ENCODE peak calls at places on chromosomes 1 and 21, in six cellular contexts. One of them, this sample, is unnamed. For H3K27me3, the result is how much of the 10 kb centered on the place peaks cover.

GRCh38 chr1:10438677-10439163 is 8.5 kb downstream of the CENPS start:
- DNase-seq in SK-N-SH: no peak
- DNase-seq in K562: no peak
- DNase-seq in HepG2: peak
- DNase-seq in GM12878: no peak
- DNase-seq in H1: no peak
- DNase-seq in this sample: peak

GRCh38 chr1:193408782-193409293 is 222.4 kb upstream of the B3GALT2 start:
- DNase-seq in HepG2: no peak
- DNase-seq in K562: peak
- DNase-seq in H1: no peak
- DNase-seq in SK-N-SH: no peak
- DNase-seq in GM12878: no peak
- DNase-seq in this sample: peak

GRCh38 chr1:184759097-184759496 is 4.4 kb upstream of the EDEM3 start:
- DNase-seq in GM12878: no peak
- DNase-seq in K562: no peak
- DNase-seq in HepG2: peak
- DNase-seq in SK-N-SH: no peak
- DNase-seq in H1: no peak
- DNase-seq in this sample: no peak

GRCh38 chr1:41416081-41416480 is 54.8 kb downstream of the FOXO6 start:
- DNase-seq in K562: no peak
- DNase-seq in SK-N-SH: no peak
- DNase-seq in GM12878: no peak
- DNase-seq in HepG2: no peak
- DNase-seq in H1: no peak
- DNase-seq in this sample: no peak

GRCh38 chr1:21779613-21780521 is 3.1 kb downstream of the USP48 start:
- DNase-seq in K562: peak
- DNase-seq in SK-N-SH: peak
- DNase-seq in HepG2: no peak
- DNase-seq in H1: no peak
- DNase-seq in GM12878: peak
- DNase-seq in this sample: no peak

GRCh38 chr1:116982319-116983004 is 19.1 kb upstream of the CD101 start:
- DNase-seq in HepG2: peak
- DNase-seq in K562: no peak
- DNase-seq in H1: peak
- DNase-seq in SK-N-SH: no peak
- DNase-seq in GM12878: no peak
- DNase-seq in this sample: no peak

GRCh38 chr1:171852273-171852672 is 11.0 kb downstream of the DNM3 start:
- DNase-seq in SK-N-SH: no peak
- DNase-seq in GM12878: no peak
- DNase-seq in K562: no peak
- DNase-seq in HepG2: no peak
- DNase-seq in H1: no peak
- DNase-seq in this sample: peak

GRCh38 chr21:29164330-29164942 is 34.0 kb downstream of the MAP3K7CL start:
- DNase-seq in HepG2: peak
- DNase-seq in K562: peak
- DNase-seq in SK-N-SH: peak
- DNase-seq in GM12878: no peak
- DNase-seq in H1: no peak
- DNase-seq in this sample: peak

DNA sequence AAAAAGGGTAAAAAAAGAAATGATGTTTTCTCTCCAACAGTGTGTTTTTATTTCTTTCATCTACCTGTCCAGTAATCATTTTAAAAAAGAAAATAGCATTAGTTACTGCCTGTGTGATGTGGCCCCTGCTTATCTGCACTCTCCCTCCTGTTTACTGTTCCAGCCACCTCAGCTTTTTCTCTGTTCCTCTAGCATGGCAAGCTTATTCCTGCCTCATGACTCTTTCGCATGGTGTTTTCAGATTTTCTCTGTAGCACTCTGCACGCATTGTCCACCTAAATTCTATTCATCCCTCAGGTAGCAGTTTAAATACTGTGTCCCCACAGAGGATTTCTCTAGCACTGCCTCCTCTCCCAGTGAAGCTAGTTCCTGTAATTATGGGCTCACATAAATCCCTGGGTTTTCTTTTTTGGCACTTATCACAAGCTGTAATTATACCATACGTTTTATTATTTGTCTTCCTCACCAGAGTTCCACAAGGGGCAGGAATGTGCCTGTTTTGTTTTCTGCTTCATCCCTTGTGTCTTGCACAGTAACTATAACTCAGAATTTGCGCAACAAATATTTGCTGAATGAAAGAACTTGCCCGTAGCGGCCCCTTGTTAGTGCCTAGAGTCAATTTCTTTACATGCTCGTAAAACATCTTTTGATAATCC is 51.4 kb upstream of the LRIG2 start:
- DNase-seq in HepG2: peak
- DNase-seq in SK-N-SH: no peak
- DNase-seq in K562: no peak
- DNase-seq in GM12878: no peak
- DNase-seq in H1: no peak
- DNase-seq in this sample: no peak
- TF ChIP-seq RFX5 in HepG2: no peak
- TF ChIP-seq RFX5 in SK-N-SH: no peak
- TF ChIP-seq RFX5 in K562: no peak
- TF ChIP-seq RFX5 in GM12878: no peak
- TF ChIP-seq RFX5 in H1: no peak
- TF ChIP-seq RFX5 in this sample: no peak

GRCh38 chr1:156897078-156897825 is 3.7 kb downstream of the PEAR1 start:
- DNase-seq in HepG2: no peak
- DNase-seq in K562: no peak
- DNase-seq in SK-N-SH: no peak
- DNase-seq in H1: no peak
- DNase-seq in GM12878: no peak
- DNase-seq in this sample: peak
- TF ChIP-seq RAD21 in HepG2: no peak
- TF ChIP-seq RAD21 in K562: no peak
- TF ChIP-seq RAD21 in SK-N-SH: no peak
- TF ChIP-seq RAD21 in H1: no peak
- TF ChIP-seq RAD21 in GM12878: no peak
- TF ChIP-seq RAD21 in this sample: no peak

GRCh38 chr21:25441835-25442234 is 165.4 kb downstream of the MRPL39 start:
- DNase-seq in H1: no peak
- DNase-seq in GM12878: no peak
- DNase-seq in SK-N-SH: no peak
- DNase-seq in HepG2: no peak
- DNase-seq in K562: no peak
- DNase-seq in this sample: no peak
- H3K27me3 ChIP-seq in H1: under half
- H3K27me3 ChIP-seq in GM12878: under half
- H3K27me3 ChIP-seq in SK-N-SH: under half
- H3K27me3 ChIP-seq in HepG2: under half
- H3K27me3 ChIP-seq in K562: under half
- H3K27me3 ChIP-seq in this sample: under half

DNA sequence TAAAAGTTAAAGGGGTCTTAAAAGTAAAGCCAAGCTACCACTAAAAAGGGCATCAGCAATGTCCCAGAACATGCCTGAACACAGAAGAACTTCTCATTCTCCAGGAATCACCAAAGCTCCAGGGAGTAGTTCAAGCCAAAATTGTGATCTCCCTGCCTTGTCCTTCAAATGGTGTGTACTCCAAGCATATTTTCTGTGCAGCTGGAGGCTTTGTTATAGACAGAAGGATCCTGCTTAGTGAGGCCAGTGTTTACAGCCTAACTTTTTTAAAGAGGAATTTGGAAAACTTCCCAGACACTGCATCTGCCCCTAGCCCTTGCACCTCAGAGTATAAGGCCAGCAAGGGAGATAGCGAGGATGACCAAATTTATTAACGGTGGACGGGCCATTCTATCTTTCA is 249.9 kb downstream of the USH2A start:
- DNase-seq in GM12878: no peak
- DNase-seq in H1: no peak
- DNase-seq in K562: no peak
- DNase-seq in SK-N-SH: no peak
- DNase-seq in HepG2: no peak
- DNase-seq in this sample: peak
- TF ChIP-seq RFX5 in GM12878: no peak
- TF ChIP-seq RFX5 in H1: no peak
- TF ChIP-seq RFX5 in K562: no peak
- TF ChIP-seq RFX5 in SK-N-SH: no peak
- TF ChIP-seq RFX5 in HepG2: no peak
- TF ChIP-seq RFX5 in this sample: no peak

DNA sequence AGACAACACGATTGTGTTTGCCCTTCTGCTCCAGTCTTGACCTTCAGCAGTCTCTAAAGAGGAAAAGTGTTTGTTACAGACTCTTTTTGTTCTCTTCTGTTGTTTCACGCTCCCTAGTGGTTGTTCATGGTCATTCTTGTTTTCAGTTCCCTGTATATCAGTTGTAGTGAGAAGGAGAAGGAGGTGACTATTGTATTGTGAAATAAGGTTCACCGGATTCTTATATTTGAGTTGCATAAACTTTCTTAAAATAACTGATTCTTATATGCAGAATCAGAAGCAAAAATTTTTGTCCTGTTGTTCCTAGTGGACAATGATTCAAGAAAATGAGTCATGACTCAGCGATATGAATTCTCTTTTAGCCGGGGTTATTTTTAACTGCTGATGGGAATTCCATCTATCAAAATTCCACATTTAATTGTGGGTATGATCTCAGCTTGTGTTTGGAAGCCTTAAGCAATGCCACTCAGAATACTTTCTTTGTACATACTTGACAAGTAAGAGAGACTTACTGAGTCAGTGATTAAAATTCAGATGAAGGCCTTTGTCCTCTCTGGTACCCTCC is 152.2 kb downstream of the CLEC20A start:
- DNase-seq in SK-N-SH: peak
- DNase-seq in GM12878: peak
- DNase-seq in HepG2: peak
- DNase-seq in K562: peak
- DNase-seq in H1: no peak
- DNase-seq in this sample: peak
- TF ChIP-seq RAD21 in SK-N-SH: peak
- TF ChIP-seq RAD21 in GM12878: peak
- TF ChIP-seq RAD21 in HepG2: no peak
- TF ChIP-seq RAD21 in K562: no peak
- TF ChIP-seq RAD21 in H1: peak
- TF ChIP-seq RAD21 in this sample: peak

This sample was measured in IMR-90.